ENCODE peak calls at places on chromosome 7, in four cellular contexts. C is GM12878, E is K562, H is HepG2. X is an unnamed sample.
A peak's percentile ranks its signal among the peaks of the same experiment; 100 is the strongest.

GRCh38 chr7:133434246-133434865 is 181.5 kb downstream of the EXOC4 start:
- DNase-seq in C (no peak), H (peak; percentile 24), E (peak; percentile 43), X (peak; percentile 18)

GRCh38 chr7:157521061-157521731 is 184.4 kb downstream of the DNAJB6 start:
- DNase-seq in H (no peak), E (no peak), C (no peak), X (no peak)

GRCh38 chr7:44289341-44290249 is 35.8 kb downstream of the CAMK2B start:
- DNase-seq in E (no peak), H (no peak), C (no peak), X (no peak)

GRCh38 chr7:76310102-76310957 is 7.9 kb downstream of the HSPB1 start:
- DNase-seq in E (peak; percentile 55), H (no peak), C (no peak), X (no peak)

GRCh38 chr7:1940402-1940786 is 270.3 kb downstream of the ELFN1 start:
- DNase-seq in C (peak; percentile 55), E (peak; percentile 33), H (no peak), X (no peak)

GRCh38 chr7:151087247-151088018 is 1.2 kb downstream of the AGAP3 start:
- DNase-seq in C (no peak), E (peak; percentile 79), H (peak; percentile 35), X (peak; percentile 60)

GRCh38 chr7:71683382-71683781 is 551.4 kb downstream of the GALNT17 start:
- DNase-seq in H (no peak), E (no peak), C (no peak), X (no peak)

GRCh38 chr7:92461027-92462003 is 14.0 kb downstream of the GATAD1 start:
- DNase-seq in H (peak; percentile 29), E (peak; percentile 75), C (no peak), X (peak; percentile 69)

GRCh38 chr7:55549457-55549856 is 22.8 kb downstream of the VOPP1 start:
- DNase-seq in E (no peak), C (no peak), H (no peak), X (no peak)

GRCh38 chr7:34058791-34059550 is 153.6 kb downstream of the BMPER start:
- DNase-seq in H (no peak), E (no peak), C (no peak), X (no peak)

GRCh38 chr7:157703534-157704195 is 366.9 kb downstream of the DNAJB6 start:
- DNase-seq in C (no peak), E (no peak), H (no peak), X (no peak)

GRCh38 chr7:151143261-151144015 is 24.1 kb downstream of the GBX1 start:
- DNase-seq in C (no peak), H (no peak), E (no peak), X (no peak)

GRCh38 chr7:51219261-51219988 is 97.2 kb downstream of the COBL start:
- DNase-seq in E (no peak), H (no peak), C (no peak), X (no peak)

GRCh38 chr7:130390486-130390885 is 10.2 kb downstream of the CPA1 start:
- DNase-seq in E (no peak), C (no peak), H (no peak), X (no peak)

GRCh38 chr7:139821349-139822115 is 7.5 kb upstream of the TBXAS1 start:
- DNase-seq in E (no peak), H (no peak), C (no peak), X (no peak)

GRCh38 chr7:138865843-138866242 is 67.8 kb upstream of the ATP6V0A4 start:
- DNase-seq in H (no peak), E (peak; percentile 44), C (peak; percentile 4), X (no peak)

GRCh38 chr7:157792241-157792950 is 455.6 kb downstream of the DNAJB6 start:
- DNase-seq in C (no peak), H (no peak), E (no peak), X (no peak)

GRCh38 chr7:55127622-55128081 is 108.8 kb downstream of the EGFR start:
- DNase-seq in C (no peak), E (no peak), H (no peak), X (peak; percentile 20)

GRCh38 chr7:104795086-104795485 is 218.9 kb upstream of the KMT2E start:
- DNase-seq in H (no peak), E (no peak), C (no peak), X (no peak)

GRCh38 chr7:151891753-151892152 is 14.8 kb upstream of the PRKAG2 start:
- DNase-seq in H (no peak), E (no peak), C (no peak), X (no peak)

GRCh38 chr7:37285701-37286475 is 162.8 kb downstream of the ELMO1 start:
- DNase-seq in E (no peak), H (no peak), C (no peak), X (no peak)

GRCh38 chr7:24963218-24963617 is 16.8 kb downstream of the OSBPL3 start:
- DNase-seq in C (peak; percentile 88), H (no peak), E (no peak), X (no peak)

GRCh38 chr7:93757421-93757820 is 133.1 kb downstream of the TFPI2 start:
- DNase-seq in H (no peak), E (no peak), C (no peak), X (no peak)

GRCh38 chr7:83161851-83162401 is 758 bp downstream of the PCLO start:
- DNase-seq in E (no peak), H (no peak), C (no peak), X (no peak)

GRCh38 chr7:83162402-83163256 is at the start of gene PCLO:
- DNase-seq in E (peak; percentile 6), C (no peak), H (peak; percentile 53), X (peak; percentile 88)

GRCh38 chr7:83161186-83161585 is 1.5 kb downstream of the PCLO start:
- DNase-seq in H (no peak), E (no peak), C (no peak), X (no peak)

GRCh38 chr7:83155996-83156395 is 6.7 kb downstream of the PCLO start:
- DNase-seq in E (no peak), H (no peak), C (no peak), X (no peak)

DNA sequence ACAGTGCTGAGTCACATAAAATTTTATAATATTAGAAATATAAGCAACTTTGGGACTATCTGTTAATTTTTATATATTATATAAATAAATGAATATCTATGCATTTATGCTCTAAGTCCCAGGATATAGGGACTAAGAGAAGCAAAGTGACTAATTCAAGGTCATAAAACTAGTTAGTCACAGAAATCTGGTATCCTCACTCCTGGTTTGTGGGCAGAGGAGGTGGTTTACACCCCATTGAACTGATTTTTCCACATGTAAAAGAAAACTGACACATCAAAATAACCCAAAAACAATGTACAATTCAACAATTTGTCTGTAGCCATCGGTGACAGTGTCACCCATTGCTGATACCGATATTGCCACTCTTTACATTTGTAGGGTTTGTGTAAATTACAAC is 3.0 kb downstream of the PCLO start:
- DNase-seq in E (no peak), C (no peak), H (no peak), X (no peak)
- TF ChIP-seq TARDBP in E (no peak), C (no peak), H (no peak), X (no peak)

DNA sequence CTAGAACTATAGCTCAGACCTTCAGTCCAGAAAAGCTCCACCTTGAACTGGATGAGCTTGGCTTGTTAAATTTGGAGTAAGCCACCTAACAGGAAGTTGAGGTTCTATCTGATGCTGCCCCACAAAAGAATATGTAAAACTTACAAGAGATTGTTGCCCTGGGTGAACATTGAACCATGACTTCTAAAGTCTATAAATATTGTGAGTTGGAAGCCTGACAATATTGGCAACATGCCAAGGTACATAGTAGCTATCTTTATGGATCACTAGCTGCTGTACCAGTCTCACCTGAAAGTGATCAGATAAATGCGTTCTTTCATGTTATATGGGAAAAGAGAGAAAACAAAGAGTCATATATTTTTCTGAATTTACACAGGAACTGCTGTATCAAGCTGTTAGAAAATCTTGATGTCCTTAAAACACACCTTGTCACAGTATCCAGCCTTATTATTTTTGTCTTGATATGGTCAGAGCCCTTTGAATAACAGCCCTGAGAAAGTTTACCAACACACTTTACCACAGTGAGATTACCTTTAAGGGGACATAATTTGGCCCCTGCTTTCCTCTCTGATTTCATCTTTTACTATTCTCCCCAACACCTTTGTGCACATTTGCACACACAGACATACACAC is 92.0 kb downstream of the LSMEM1 start:
- DNase-seq in H (peak; percentile 70), E (peak; percentile 44), C (no peak), X (no peak)
- TF ChIP-seq BHLHE40 in H (no peak), E (no peak), C (no peak), X (no peak)

GRCh38 chr7:148607151-148607661 is 16.6 kb downstream of the C7orf33 start:
- DNase-seq in C (no peak), E (no peak), H (no peak), X (no peak)
- TF ChIP-seq TARDBP in C (no peak), E (no peak), H (no peak), X (no peak)

GRCh38 chr7:113370910-113371309 is 252.6 kb upstream of the SMIM30 start:
- DNase-seq in E (no peak), H (no peak), C (no peak), X (no peak)

GRCh38 chr7:113371376-113372043 is 253.2 kb upstream of the SMIM30 start:
- DNase-seq in E (no peak), C (no peak), H (no peak), X (no peak)

GRCh38 chr7:113366122-113366521 is 247.8 kb upstream of the SMIM30 start:
- DNase-seq in E (no peak), C (no peak), H (no peak), X (no peak)

GRCh38 chr7:113367187-113367586 is 248.8 kb upstream of the SMIM30 start:
- DNase-seq in E (no peak), H (no peak), C (no peak), X (no peak)
- TF ChIP-seq BHLHE40 in E (no peak), H (no peak), C (no peak), X (no peak)

DNA sequence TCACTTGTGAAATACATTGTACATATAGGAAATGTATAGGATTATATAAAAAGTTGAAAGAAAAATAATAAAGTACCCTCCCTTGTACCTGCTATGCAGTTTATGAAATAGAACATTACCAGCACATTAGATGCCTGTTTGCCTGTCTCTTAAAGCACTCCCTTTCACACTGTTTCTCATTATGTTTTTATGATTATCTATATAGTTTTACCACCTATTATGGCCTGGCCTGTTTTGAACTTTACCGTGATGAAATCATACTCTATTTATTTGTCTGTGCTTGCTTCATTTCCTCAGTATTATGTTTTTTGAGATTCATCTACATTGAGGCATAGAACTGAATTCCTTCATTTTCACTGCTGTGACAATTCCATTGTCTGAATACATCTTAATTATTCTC is 41.1 kb downstream of the DGKB start:
- DNase-seq in H (no peak), C (no peak), E (no peak), X (no peak)
- TF ChIP-seq TARDBP in H (no peak), C (no peak), E (no peak), X (no peak)

GRCh38 chr7:128120976-128121490 is 89.8 kb upstream of the LRRC4 start:
- DNase-seq in E (no peak), C (no peak), H (no peak), X (no peak)
- TF ChIP-seq BHLHE40 in E (no peak), C (no peak), H (no peak), X (no peak)

GRCh38 chr7:74479066-74479781 is 25.5 kb downstream of the GTF2IRD1 start:
- DNase-seq in E (no peak), C (no peak), H (no peak), X (no peak)
- TF ChIP-seq TARDBP in E (no peak), C (no peak), H (no peak), X (no peak)

GRCh38 chr7:46752881-46753366 is 829.0 kb downstream of the TNS3 start:
- DNase-seq in H (no peak), E (no peak), C (no peak), X (no peak)
- TF ChIP-seq BHLHE40 in H (no peak), E (no peak), C (no peak), X (no peak)